ENCODE peak calls at places on chromosomes 13 and 19, in seven cellular contexts. T is IMR-90, W is adrenal gland, R is psoas muscle, O is NB4, Z is lower lobe of right lung, G is lung. D is an unnamed sample.
A peak's percentile ranks its signal among the peaks of the same experiment; 100 is the strongest.

GRCh38 chr13:71412231-71412630 is 454.8 kb downstream of the DACH1 start:
- DNase-seq in T (no peak), W (no peak), R (no peak), O (no peak), Z (no peak), G (no peak), D (no peak)

GRCh38 chr13:36059366-36059765 is 71.8 kb downstream of the DCLK1 start:
- DNase-seq in T (no peak), W (no peak), R (no peak), O (no peak), Z (no peak), G (no peak), D (no peak)

GRCh38 chr19:55467236-55468053 is 2.9 kb upstream of the C19orf85 start:
- DNase-seq in T (peak; percentile 65), W (peak; percentile 71), R (peak; percentile 74), O (peak; percentile 45), Z (peak; percentile 79), G (peak; percentile 63), D (peak; percentile 89)

GRCh38 chr13:70613295-70613694 is 505.0 kb upstream of the KLHL1 start:
- DNase-seq in T (no peak), W (no peak), R (no peak), O (peak; percentile 5), Z (no peak), G (no peak), D (no peak)

GRCh38 chr13:110187501-110188161 is 119.3 kb downstream of the COL4A1 start:
- DNase-seq in T (peak; percentile 78), W (peak; percentile 51), R (peak; percentile 33), O (no peak), Z (no peak), G (no peak), D (peak; percentile 88)

GRCh38 chr19:47701717-47702552 is 11.3 kb upstream of the EHD2 start:
- DNase-seq in T (no peak), W (no peak), R (no peak), O (no peak), Z (no peak), G (no peak), D (no peak)

GRCh38 chr13:37679043-37679442 is 80.5 kb upstream of the POSTN start:
- DNase-seq in T (no peak), W (no peak), R (no peak), O (no peak), Z (no peak), G (no peak), D (no peak)

GRCh38 chr13:33999830-34000605 is 182.1 kb downstream of the RFC3 start:
- DNase-seq in T (no peak), W (no peak), R (no peak), O (no peak), Z (no peak), G (no peak), D (no peak)

GRCh38 chr13:44068169-44068568 is 188.5 kb downstream of the LACC1 start:
- DNase-seq in T (peak; percentile 77), W (no peak), R (no peak), O (no peak), Z (no peak), G (no peak), D (peak; percentile 28)

GRCh38 chr13:20943519-20944012 is 41.0 kb upstream of the XPO4 start:
- DNase-seq in T (peak; percentile 97), W (peak; percentile 88), R (peak; percentile 89), O (peak; percentile 97), Z (peak; percentile 88), G (peak; percentile 88), D (peak; percentile 95)
- H3K4me3 ChIP-seq in T (no peak overlapping the region), W (no peak overlapping the region), R (no peak overlapping the region), O (no peak overlapping the region), Z (no peak overlapping the region), G (no peak overlapping the region), D (no peak overlapping the region)

GRCh38 chr19:48872182-48872883 is at the start of gene PPP1R15A:
- DNase-seq in T (peak; percentile 97), W (peak; percentile 98), R (peak; percentile 97), O (peak; percentile 96), Z (peak; percentile 97), G (peak; percentile 99), D (peak; percentile 99)
- TF ChIP-seq CTCF in T (no peak), W (peak; percentile 42), R (peak; percentile 20), O (no peak), Z (peak; percentile 15), G (no peak), D (no peak)

DNA sequence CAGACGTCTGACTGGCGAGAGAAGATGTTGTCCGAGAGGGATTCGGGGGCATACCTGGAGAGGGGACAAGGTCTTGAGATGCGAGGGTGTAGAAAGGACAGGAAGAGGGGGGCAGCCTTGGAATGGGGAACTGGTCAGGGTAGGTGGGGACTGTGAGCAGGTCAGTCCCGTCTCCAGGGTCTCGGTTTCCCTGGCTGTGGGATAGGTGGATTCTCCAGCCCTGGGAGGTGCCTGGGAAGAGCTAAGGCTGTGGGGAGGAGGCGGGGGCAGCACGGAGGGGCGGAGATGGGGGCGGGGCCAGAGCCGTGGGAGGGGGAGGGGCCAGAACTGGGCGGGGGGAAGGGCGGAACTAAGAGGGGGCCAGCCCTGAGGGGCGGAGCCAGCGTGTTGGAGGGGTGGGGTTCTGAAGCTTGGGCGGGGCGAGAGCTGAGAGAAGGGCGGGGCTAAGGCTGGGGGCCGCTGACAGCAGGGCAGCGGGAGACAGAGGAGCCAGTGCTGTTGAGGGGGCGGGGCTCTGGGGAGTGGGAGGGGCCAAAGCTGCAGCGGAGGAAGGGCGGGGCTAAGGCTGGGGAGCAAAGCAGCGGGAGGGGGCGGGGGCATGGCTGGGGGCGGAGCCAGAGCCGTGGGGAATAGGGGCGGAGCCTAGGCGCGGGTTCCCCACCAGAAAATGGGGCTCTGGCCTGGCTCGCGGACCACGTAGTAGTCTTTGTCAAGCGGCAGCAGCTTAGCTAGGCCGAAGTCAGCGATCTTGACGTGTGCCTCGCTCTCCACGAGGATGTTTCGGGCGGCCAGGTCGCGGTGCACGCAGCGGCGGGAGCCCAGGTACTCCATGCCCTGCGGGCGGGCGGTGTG is 9.5 kb upstream of the INSL3 start:
- DNase-seq in T (peak; percentile 67), W (peak; percentile 68), R (peak; percentile 42), O (peak; percentile 39), Z (peak; percentile 56), G (peak; percentile 51), D (peak; percentile 66)
- H3K4me3 ChIP-seq in T (no peak overlapping the region), W (no peak overlapping the region), R (peak overlapping the region; percentile 15), O (no peak overlapping the region), Z (peak overlapping the region; percentile 19), G (no peak overlapping the region), D (no peak overlapping the region)

GRCh38 chr13:48233097-48233885 is at the start of gene ITM2B:
- DNase-seq in T (peak; percentile 65), W (peak; percentile 85), R (peak; percentile 78), O (peak; percentile 86), Z (peak; percentile 90), G (peak; percentile 77), D (peak; percentile 82)
- TF ChIP-seq CTCF in T (peak; percentile 36), W (peak; percentile 25), R (peak; percentile 52), O (peak; percentile 31), Z (peak; percentile 61), G (no peak), D (peak; percentile 17)

DNA sequence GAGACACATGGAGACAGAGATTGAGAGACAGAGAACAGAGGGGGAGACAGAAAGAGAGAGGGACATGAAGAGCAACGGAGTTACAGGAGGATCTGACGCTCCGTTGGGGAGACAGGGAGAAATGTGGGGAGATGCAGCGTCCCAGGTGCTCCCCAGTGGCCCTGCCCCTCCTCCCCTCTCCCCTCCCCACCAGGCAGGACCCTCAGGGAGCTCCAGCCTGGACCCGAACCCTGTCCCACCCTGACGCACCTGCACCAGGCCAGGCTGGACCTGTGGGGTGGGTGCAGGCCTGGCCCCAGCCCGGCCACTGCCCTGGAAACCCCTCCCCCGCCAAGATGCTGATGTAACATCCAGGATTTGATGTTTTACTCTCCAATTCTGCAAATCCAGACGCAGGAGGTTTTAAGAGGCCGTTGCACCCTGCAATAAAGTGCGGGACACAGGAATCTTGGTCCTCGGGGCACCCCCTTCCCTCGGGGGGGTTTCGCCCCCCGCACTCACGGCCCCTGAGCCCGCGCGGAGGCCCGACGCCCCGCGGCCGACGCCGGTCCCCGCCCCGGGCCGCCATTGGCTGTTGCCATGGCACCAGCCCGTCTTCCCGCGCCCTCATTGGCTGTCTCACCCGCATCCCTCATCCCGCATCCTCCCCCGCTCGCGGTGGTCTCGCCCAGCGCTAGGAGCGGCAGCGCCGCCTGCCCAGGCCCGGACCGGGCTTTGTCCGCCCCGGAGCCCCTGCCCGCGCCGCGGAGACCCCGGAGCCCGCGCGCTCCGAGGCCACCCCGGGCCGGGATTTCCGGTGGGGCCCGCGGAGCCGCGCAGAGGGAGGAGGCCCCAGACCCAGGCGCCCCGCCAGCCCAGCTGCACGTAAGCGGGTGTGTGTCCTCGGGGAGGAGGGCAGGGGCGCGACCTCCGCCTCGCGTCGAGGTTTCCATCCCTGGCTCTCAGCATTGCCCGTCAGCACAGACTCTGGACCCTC is at the start of gene APC2:
- DNase-seq in T (peak; percentile 44), W (no peak), R (no peak), O (no peak), Z (no peak), G (no peak), D (no peak)
- H3K4me3 ChIP-seq in T (peak within 1 kb of the TSS; percentile 15), W (no peak within 1 kb of the TSS), R (no peak within 1 kb of the TSS), O (no peak within 1 kb of the TSS), Z (no peak within 1 kb of the TSS), G (no peak within 1 kb of the TSS), D (no peak within 1 kb of the TSS)

DNA sequence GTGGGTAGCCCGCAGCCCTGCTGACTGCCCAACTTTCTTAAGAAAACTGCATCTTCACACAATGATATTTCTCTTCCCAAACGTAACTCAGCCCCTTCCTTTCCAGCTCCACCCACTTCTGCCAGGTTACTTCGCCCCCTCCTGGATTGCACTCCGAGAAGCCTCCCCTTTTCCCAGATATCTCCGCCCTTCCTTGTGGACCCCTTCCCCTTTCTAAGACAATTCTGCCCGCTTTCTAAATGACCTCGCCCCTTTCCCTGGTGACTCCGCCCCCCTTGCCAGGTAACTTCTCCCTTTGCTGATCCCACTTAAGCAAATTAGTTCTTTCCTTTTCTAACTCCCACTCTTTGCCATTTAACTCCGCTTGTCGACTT is 2.6 kb downstream of the VSIG10L start:
- DNase-seq in T (no peak), W (no peak), R (no peak), O (no peak), Z (no peak), G (no peak), D (no peak)
- TF ChIP-seq CTCF in T (no peak), W (no peak), R (no peak), O (no peak), Z (no peak), G (no peak), D (no peak)

GRCh38 chr19:53254451-53255341 is at the start of gene ZNF677:
- DNase-seq in T (peak; percentile 76), W (peak; percentile 90), R (peak; percentile 93), O (no peak), Z (peak; percentile 93), G (peak; percentile 88), D (peak; percentile 88)
- H3K4me3 ChIP-seq in T (peak within 1 kb of the TSS; percentile 68), W (peak within 1 kb of the TSS; percentile 46), R (peak within 1 kb of the TSS; percentile 94), O (no peak within 1 kb of the TSS), Z (peak within 1 kb of the TSS; percentile 88), G (peak within 1 kb of the TSS; percentile 77), D (peak within 1 kb of the TSS; percentile 66)

GRCh38 chr13:24922390-24923304 is 158.7 kb downstream of the RNF17 start:
- DNase-seq in T (peak; percentile 97), W (peak; percentile 97), R (peak; percentile 98), O (peak; percentile 99), Z (peak; percentile 99), G (peak; percentile 97), D (peak; percentile 98)
- TF ChIP-seq CTCF in T (peak; percentile 6), W (no peak), R (peak; percentile 7), O (no peak), Z (peak; percentile 36), G (no peak), D (no peak)

D was measured in cardiac fibroblast.